ENCODE peak calls at places on chromosome 9, in five cellular contexts. G is adrenal gland, B is lower lobe of right lung, K is pancreas, L is cardiac muscle cell. O is an unnamed sample.

GRCh38 chr9:69121155-69122085 is 52.7 kb upstream of the TJP2 start:
- DNase-seq in K (peak), L (peak), G (peak), B (peak), O (peak)

GRCh38 chr9:132078369-132079356 is 1.0 kb downstream of the MED27 start:
- DNase-seq in K (no peak), B (no peak), L (peak), G (peak), O (peak)

GRCh38 chr9:117546894-117547293 is 132.0 kb upstream of the ASTN2 start:
- DNase-seq in L (no peak), B (no peak), G (no peak), K (peak), O (no peak)

GRCh38 chr9:127397722-127398647 is 1.0 kb downstream of the SLC2A8 start:
- DNase-seq in L (peak), G (peak), B (peak), K (peak), O (peak)

GRCh38 chr9:120396926-120397325 is 183.0 kb downstream of the CDK5RAP2 start:
- DNase-seq in K (no peak), G (no peak), L (no peak), B (no peak), O (no peak)

GRCh38 chr9:136268318-136268717 is 22.7 kb upstream of the QSOX2 start:
- DNase-seq in B (no peak), L (peak), G (no peak), K (no peak), O (no peak)

GRCh38 chr9:85246566-85246965 is 495.2 kb downstream of the AGTPBP1 start:
- DNase-seq in B (no peak), G (no peak), L (no peak), K (no peak), O (no peak)

GRCh38 chr9:3525088-3525835 is 539 bp downstream of the RFX3 start:
- DNase-seq in L (peak), B (peak), G (no peak), K (no peak), O (peak)

GRCh38 chr9:113233146-113233545 is 11.8 kb downstream of the SLC31A1 start:
- DNase-seq in B (no peak), K (no peak), L (no peak), G (no peak), O (peak)

GRCh38 chr9:129176786-129177442 is 1.1 kb downstream of the IER5L start:
- DNase-seq in K (peak), G (peak), B (peak), L (peak), O (peak)

GRCh38 chr9:85077954-85078353 is 408.4 kb downstream of the NTRK2 start:
- DNase-seq in B (no peak), L (no peak), G (no peak), K (no peak), O (no peak)

GRCh38 chr9:118059520-118060278 is 355.5 kb downstream of the TLR4 start:
- DNase-seq in L (peak), B (no peak), G (peak), K (peak), O (peak)

GRCh38 chr9:26301659-26302058 is 590.9 kb downstream of the CAAP1 start:
- DNase-seq in G (no peak), K (no peak), B (no peak), L (no peak), O (no peak)

GRCh38 chr9:72363908-72364678 is 915 bp downstream of the ZFAND5 start:
- DNase-seq in L (peak), G (peak), B (peak), K (peak), O (peak)

GRCh38 chr9:107707915-107708441 is 218.4 kb upstream of the KLF4 start:
- DNase-seq in G (peak), K (no peak), L (no peak), B (no peak), O (peak)

GRCh38 chr9:13971910-13972655 is 341.9 kb downstream of the NFIB start:
- DNase-seq in L (peak), G (no peak), B (no peak), K (no peak), O (peak)

GRCh38 chr9:96487949-96488348 is 38.0 kb downstream of the HABP4 start:
- DNase-seq in K (no peak), B (no peak), G (no peak), L (no peak), O (peak)

GRCh38 chr9:35076848-35077247 is 2.9 kb downstream of the FANCG start:
- DNase-seq in L (no peak), B (no peak), K (no peak), G (no peak), O (no peak)

GRCh38 chr9:131260751-131261452 is 15.4 kb downstream of the FAM78A start:
- DNase-seq in L (no peak), B (no peak), K (no peak), G (no peak), O (no peak)

GRCh38 chr9:124975131-124975530 is 34.2 kb upstream of the GOLGA1 start:
- DNase-seq in L (peak), B (no peak), G (no peak), K (no peak), O (peak)

GRCh38 chr9:703392-703791 is 138.1 kb upstream of the DMRT1 start:
- DNase-seq in G (no peak), K (no peak), B (no peak), L (no peak), O (no peak)

GRCh38 chr9:104850771-104851170 is 77.2 kb downstream of the ABCA1 start:
- DNase-seq in G (no peak), L (no peak), B (no peak), K (no peak), O (peak)

GRCh38 chr9:91130796-91131318 is 230.9 kb downstream of the AUH start:
- DNase-seq in B (no peak), G (no peak), L (no peak), K (no peak), O (no peak)
- H3K4me3 ChIP-seq in B (no peak), G (no peak), L (no peak), K (no peak), O (no peak)

GRCh38 chr9:134329886-134330285 is 3.6 kb downstream of the RXRA start:
- DNase-seq in B (no peak), G (peak), K (no peak), L (no peak), O (peak)
- H3K4me3 ChIP-seq in B (peak), G (peak), K (no peak), L (no peak), O (no peak)

DNA sequence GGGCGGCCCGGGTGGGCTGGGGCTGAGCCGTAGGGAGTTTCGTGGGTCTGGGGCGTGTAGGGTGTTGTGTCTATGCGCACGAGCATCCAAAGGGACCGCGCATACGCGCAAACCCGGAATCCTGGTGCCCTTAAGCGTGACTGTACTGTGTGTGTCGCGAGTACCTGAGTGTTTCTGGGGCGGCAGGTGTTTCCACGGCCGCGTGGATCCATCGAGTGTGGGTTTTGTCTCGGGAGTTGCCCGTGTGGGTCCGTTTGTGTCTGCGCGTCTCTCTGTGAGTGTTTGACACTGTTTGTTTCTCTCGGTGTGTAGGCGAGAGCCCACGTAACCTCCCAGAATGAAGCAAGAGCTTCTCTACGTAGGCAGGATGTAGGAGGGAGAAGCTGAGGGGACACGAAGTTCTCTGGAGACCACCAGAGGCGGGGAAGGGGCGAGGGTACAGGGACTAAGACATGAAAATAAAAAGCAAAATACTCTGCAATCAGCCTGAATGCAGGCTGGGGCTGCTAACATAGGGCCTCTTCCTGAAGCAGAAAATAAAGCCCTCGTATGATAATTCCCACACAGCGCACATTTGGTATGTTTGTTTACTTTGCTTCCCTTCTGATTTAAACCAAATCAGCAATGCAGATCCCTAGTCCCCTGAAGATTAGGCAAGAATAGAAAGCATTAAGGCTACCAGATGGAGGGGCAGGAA is 583 bp upstream of the BRINP1 start:
- DNase-seq in B (no peak), K (no peak), G (no peak), L (no peak), O (no peak)
- H3K4me3 ChIP-seq in B (peak), K (no peak), G (peak), L (peak), O (peak)

GRCh38 chr9:36149197-36149596 is 12.7 kb downstream of the GLIPR2 start:
- DNase-seq in G (no peak), L (no peak), K (no peak), B (no peak), O (peak)
- H3K4me3 ChIP-seq in G (no peak), L (no peak), K (no peak), B (no peak), O (peak)

GRCh38 chr9:38671748-38672147 is 48.2 kb downstream of the FAM240B start:
- DNase-seq in B (no peak), G (no peak), K (no peak), L (no peak), O (peak)
- H3K4me3 ChIP-seq in B (no peak), G (no peak), K (no peak), L (no peak), O (no peak)

GRCh38 chr9:77020438-77021264 is 1.2 kb downstream of the FOXB2 start:
- DNase-seq in B (no peak), L (no peak), K (no peak), G (no peak), O (no peak)
- H3K4me3 ChIP-seq in B (peak), L (no peak), K (no peak), G (no peak), O (no peak)

GRCh38 chr9:123250504-123250903 is 17.9 kb downstream of the STRBP start:
- DNase-seq in K (no peak), G (no peak), B (no peak), L (no peak), O (no peak)
- H3K4me3 ChIP-seq in K (no peak), G (no peak), B (no peak), L (no peak), O (no peak)

GRCh38 chr9:121698627-121699270 is 47.3 kb downstream of the DAB2IP start:
- DNase-seq in L (peak), K (peak), G (no peak), B (peak), O (no peak)

GRCh38 chr9:121700831-121701419 is 49.5 kb downstream of the DAB2IP start:
- DNase-seq in G (no peak), L (no peak), K (peak), B (no peak), O (no peak)

GRCh38 chr9:121700165-121700830 is 48.9 kb downstream of the DAB2IP start:
- DNase-seq in B (peak), L (peak), K (peak), G (peak), O (peak)

GRCh38 chr9:121701736-121702261 is 50.4 kb downstream of the DAB2IP start:
- DNase-seq in B (no peak), L (no peak), K (no peak), G (no peak), O (no peak)

GRCh38 chr9:121699271-121700164 is 48.1 kb downstream of the DAB2IP start:
- DNase-seq in G (peak), B (peak), L (no peak), K (peak), O (peak)
- H3K4me3 ChIP-seq in G (peak), B (peak), L (peak), K (peak), O (peak)

O was measured in cardiac fibroblast.